ENCODE peak calls at places on chromosomes 11 and 22, in five cellular contexts. I, O, V, X and C are unnamed samples.
A peak's percentile ranks its signal among the peaks of the same experiment; 100 is the strongest.

GRCh38 chr11:33536178-33536577 is 164.4 kb downstream of the C11orf91 start:
- DNase-seq in X (no peak), O (no peak), V (no peak), I (no peak), C (no peak)

GRCh38 chr22:45235101-45235777 is 5.5 kb downstream of the KIAA0930 start:
- DNase-seq in V (peak; percentile 90), X (peak; percentile 49), I (no peak), O (no peak), C (peak; percentile 69)

GRCh38 chr11:125464671-125465070 is 31.4 kb downstream of the FEZ1 start:
- DNase-seq in O (no peak), V (no peak), I (no peak), X (no peak), C (no peak)

GRCh38 chr11:32899423-32899822 is 6.8 kb downstream of the QSER1 start:
- DNase-seq in V (no peak), X (no peak), O (no peak), I (no peak), C (peak; percentile 34)

GRCh38 chr11:2093575-2094353 is 45.4 kb downstream of the IGF2 start:
- DNase-seq in I (peak; percentile 8), V (no peak), O (no peak), X (no peak), C (no peak)

GRCh38 chr11:14618060-14618459 is 25.5 kb upstream of the PDE3B start:
- DNase-seq in I (no peak), O (no peak), V (no peak), X (no peak), C (no peak)

GRCh38 chr22:39490135-39490798 is 11.8 kb upstream of the MIEF1 start:
- DNase-seq in X (peak; percentile 87), O (peak; percentile 60), I (peak; percentile 80), V (peak; percentile 86), C (peak; percentile 93)

GRCh38 chr11:2703487-2704141 is 3.8 kb upstream of the KCNQ1OT1 start:
- DNase-seq in V (peak; percentile 67), O (no peak), X (no peak), I (no peak), C (no peak)

GRCh38 chr22:30887861-30888260 is 80.7 kb downstream of the MORC2 start:
- DNase-seq in X (peak; percentile 11), I (no peak), V (no peak), O (no peak), C (no peak)

GRCh38 chr11:64026575-64027213 is 9.0 kb upstream of the FLRT1 start:
- DNase-seq in V (no peak), X (no peak), I (no peak), O (no peak), C (no peak)

DNA sequence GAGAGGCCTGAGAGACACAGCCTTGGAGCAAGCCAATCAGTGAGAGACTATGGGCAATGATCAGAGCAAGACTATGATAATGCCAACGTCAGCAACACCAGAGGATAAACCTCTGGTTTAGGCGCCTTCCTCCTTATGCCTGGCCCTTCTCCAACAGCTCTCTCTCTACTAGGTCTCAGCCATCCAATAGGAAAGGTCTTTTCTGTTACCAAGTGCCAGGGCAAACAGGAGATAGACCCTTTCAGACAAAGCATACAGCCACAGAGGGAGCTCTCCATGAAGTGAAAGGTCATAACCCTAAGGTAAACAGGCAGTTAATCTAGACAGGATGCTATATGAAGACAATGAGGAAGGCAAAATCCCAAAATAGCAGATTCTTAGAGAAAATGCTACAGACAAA is 9.5 kb downstream of the STK33 start:
- DNase-seq in V (no peak), X (no peak), O (no peak), I (no peak), C (no peak)
- TF ChIP-seq CTCF in V (no peak), X (no peak), O (no peak), I (no peak), C (no peak)

DNA sequence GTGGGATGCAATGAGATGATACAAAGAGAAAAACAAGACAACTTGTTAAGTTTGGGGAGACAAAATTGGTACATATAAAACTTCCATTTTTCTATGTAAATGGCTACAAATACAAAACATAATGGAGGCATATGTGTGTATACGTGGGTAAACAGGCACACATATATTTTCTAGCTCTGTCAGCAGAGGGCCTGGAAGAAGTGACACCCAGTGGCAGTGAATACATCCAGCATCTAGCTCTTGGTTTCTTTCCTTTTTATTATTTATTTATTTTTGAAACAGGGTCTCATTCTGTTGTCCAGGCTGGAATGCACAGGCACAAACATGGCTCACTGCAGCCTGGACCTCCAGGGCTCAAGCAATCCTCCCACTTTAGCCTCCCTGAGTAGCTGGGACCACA is 5.0 kb upstream of the RASL10A start:
- DNase-seq in O (no peak), V (no peak), X (no peak), I (no peak), C (no peak)
- TF ChIP-seq CTCF in O (no peak), V (peak; percentile 28), X (no peak), I (peak; percentile 15), C (no peak)

GRCh38 chr11:94997437-94997836 is 23.9 kb downstream of the KDM4D start:
- DNase-seq in O (no peak), X (no peak), V (no peak), I (no peak), C (no peak)
- TF ChIP-seq CTCF in O (peak; percentile 12), X (no peak), V (peak; percentile 55), I (no peak), C (no peak)

DNA sequence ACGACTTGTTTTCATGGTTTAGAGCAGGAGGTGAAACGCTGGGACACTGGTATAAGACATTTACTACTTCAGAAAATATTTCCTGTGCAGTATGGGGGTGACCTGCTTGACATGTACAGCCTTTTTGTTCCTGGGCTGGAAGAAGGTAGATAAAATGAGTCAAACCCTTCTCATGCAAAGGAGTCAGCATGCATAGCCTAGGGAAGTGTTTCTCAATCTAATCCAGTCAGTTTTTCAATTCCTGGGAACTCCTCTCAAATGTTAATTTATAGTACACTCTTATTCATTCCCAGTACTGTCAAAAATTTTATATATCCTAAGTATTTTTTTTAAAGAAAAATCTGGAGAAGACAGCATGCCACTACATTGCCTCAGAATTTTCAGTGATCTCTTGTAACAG is 154.7 kb upstream of the GUCY1A2 start:
- DNase-seq in O (no peak), V (no peak), I (no peak), X (no peak), C (no peak)
- TF ChIP-seq CTCF in O (no peak), V (no peak), I (no peak), X (no peak), C (no peak)

DNA sequence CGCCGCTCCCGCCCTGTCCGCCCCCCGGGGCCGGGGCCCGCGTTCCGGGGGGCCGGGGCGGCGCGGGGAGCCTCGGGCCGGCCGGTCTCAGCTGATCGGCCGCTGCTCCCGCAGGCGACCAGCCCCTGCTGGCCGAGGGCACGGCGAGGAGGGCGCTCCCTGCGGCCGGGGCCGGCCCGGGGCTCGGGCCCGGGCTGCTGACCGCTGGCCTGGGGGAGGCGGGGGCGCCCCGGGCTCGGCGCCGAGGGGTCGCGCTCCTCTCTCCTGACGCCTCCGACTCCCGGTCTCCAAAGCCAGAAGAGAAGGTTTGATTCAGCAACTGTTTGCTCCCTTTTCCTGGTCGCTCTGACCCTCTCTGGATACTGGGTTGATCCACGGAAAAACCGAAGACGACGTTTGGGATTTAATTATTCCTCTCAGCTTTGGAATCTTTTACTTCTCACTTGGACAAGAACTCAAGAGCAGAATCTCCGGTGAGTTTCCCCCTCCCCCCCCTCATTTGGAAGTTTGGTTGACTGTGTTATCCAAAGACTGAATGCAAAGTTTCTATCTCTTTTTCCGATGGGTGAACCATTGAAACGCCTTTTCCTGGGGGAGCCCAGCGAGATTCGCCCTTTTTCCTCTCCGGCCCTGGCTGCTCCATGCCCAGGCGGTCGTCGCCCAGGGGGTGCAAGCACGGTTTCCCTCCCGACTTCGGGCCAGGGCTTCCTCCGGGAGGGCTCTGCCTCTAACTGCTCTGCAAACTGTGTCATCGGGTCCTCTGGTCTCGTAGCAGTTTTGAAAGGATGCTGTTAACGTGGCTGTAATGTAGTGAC is 721 bp downstream of the KDM2A start:
- DNase-seq in V (peak; percentile 60), I (no peak), O (peak; percentile 56), X (peak; percentile 32), C (peak; percentile 62)
- TF ChIP-seq CTCF in V (no peak), I (no peak), O (no peak), X (no peak), C (no peak)

GRCh38 chr11:36540998-36541397 is 26.8 kb upstream of the RAG1 start:
- DNase-seq in V (peak; percentile 48), X (peak; percentile 75), O (peak; percentile 66), I (no peak), C (peak; percentile 55)
- TF ChIP-seq CTCF in V (peak; percentile 60), X (peak; percentile 71), O (no peak), I (peak; percentile 50), C (no peak)

DNA sequence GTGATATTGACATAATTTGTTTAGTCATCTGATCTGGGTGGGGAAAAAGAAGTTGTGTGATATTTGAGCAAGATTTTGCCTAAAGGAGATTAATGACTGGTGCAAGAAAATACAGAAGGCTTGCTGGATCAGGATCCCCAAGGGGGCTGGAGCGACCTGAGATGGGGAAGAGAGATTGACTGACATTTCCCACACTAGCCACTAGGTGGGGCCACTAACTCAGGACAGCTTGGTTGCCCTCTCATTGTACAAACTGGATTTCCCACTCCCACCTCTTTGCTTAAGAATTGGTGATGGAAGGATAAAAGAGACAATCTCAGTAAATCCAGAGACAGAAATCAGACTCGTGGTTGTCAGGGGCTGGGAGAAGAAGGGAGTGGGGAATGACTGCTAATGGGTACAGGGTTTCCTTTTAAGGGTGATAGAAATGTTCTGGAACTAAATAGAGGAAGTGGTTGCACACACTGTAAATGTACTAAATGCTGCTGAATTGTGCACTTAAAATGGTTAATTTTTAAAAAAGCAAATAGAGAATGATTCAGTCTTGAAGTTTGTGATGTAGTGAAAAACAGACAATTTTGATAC is 50.7 kb downstream of the CTTN start:
- DNase-seq in I (no peak), X (no peak), O (no peak), V (peak; percentile 22), C (no peak)
- TF ChIP-seq CTCF in I (no peak), X (peak; percentile 13), O (peak; percentile 70), V (peak; percentile 83), C (no peak)

DNA sequence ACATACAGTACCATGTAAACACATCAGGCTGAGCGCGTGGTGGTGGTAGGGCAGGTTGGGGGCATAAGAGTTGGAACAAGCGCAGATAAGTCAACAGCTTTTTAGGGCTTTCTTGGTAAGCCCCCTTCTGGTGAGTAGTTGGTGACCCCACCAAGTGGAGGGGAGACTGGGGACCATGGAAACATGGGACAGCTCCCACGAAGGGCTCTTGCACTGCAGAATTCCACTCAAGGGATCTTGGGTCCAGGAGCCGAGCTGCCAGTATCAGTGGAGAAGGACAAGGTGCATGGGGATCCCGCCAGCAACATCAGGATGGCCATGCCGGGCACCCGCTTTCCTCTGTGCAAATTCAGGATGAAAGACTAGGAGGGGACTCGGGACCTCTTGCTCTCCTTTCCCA is 6.2 kb upstream of the APOA1 start:
- DNase-seq in O (no peak), I (no peak), V (no peak), X (no peak), C (no peak)
- TF ChIP-seq CTCF in O (no peak), I (no peak), V (no peak), X (no peak), C (no peak)